ENCODE peak calls at places on chromosomes 2 and 18, in seven cellular contexts. R is IMR-90, Y is astrocyte, C is fibroblast of lung, T is colonic mucosa, X is neuronal stem cell, E is endothelial cell of umbilical vein. U is an unnamed sample.

GRCh38 chr18:13448028-13448795 is 229.7 kb downstream of the LDLRAD4 start:
- DNase-seq in R (no peak), Y (no peak), X (no peak), C (no peak), E (no peak), T (no peak), U (no peak)

GRCh38 chr2:58633576-58634365 is 392.6 kb upstream of the FANCL start:
- DNase-seq in T (no peak), R (no peak), E (peak), Y (peak), C (peak), X (no peak), U (no peak)

GRCh38 chr2:64768426-64769033 is 114.8 kb upstream of the SERTAD2 start:
- DNase-seq in Y (no peak), C (no peak), R (no peak), T (peak), X (no peak), E (no peak), U (no peak)

GRCh38 chr2:241901018-241901380 is 31.5 kb downstream of the RTP5 start:
- DNase-seq in R (no peak), T (no peak), E (no peak), X (no peak), Y (no peak), C (no peak), U (no peak)

GRCh38 chr2:43021791-43022500 is 204.5 kb downstream of the ZFP36L2 start:
- DNase-seq in E (no peak), X (no peak), T (peak), Y (no peak), R (no peak), C (no peak), U (no peak)

GRCh38 chr18:73520229-73520628 is 627.4 kb downstream of the FBXO15 start:
- DNase-seq in Y (no peak), C (peak), E (no peak), R (peak), X (peak), T (no peak), U (no peak)

GRCh38 chr2:72153924-72154323 is 6.3 kb upstream of the CYP26B1 start:
- DNase-seq in E (no peak), R (no peak), T (no peak), C (no peak), Y (no peak), X (no peak), U (no peak)

GRCh38 chr2:24827321-24828261 is 34.4 kb downstream of the CENPO start:
- DNase-seq in R (peak), C (peak), Y (peak), T (peak), X (peak), E (peak), U (peak)

GRCh38 chr2:133231264-133231663 is 337.0 kb downstream of the NCKAP5 start:
- DNase-seq in X (no peak), E (peak), Y (no peak), C (no peak), R (no peak), T (no peak), U (no peak)

GRCh38 chr2:162676515-162676914 is 162.1 kb downstream of the KCNH7 start:
- DNase-seq in C (no peak), Y (no peak), T (no peak), R (no peak), X (no peak), E (peak), U (no peak)

GRCh38 chr18:23073996-23074606 is 61.2 kb upstream of the CABLES1 start:
- DNase-seq in X (no peak), E (peak), C (no peak), R (no peak), T (no peak), Y (no peak), U (no peak)

GRCh38 chr2:109736177-109736827 is 57.8 kb upstream of the RGPD5 start:
- DNase-seq in C (peak), X (peak), T (peak), R (peak), E (peak), Y (peak), U (peak)

GRCh38 chr2:69957970-69958369 is 3.5 kb downstream of the ASPRV1 start:
- DNase-seq in E (no peak), Y (no peak), R (peak), C (peak), X (no peak), T (no peak), U (no peak)

GRCh38 chr18:23945416-23946079 is 69.0 kb upstream of the TTC39C start:
- DNase-seq in E (no peak), R (no peak), C (no peak), X (no peak), T (no peak), Y (no peak), U (no peak)

GRCh38 chr18:78655921-78656320 is 323.7 kb upstream of the SALL3 start:
- DNase-seq in C (no peak), Y (no peak), T (no peak), R (no peak), E (no peak), X (no peak), U (no peak)

GRCh38 chr2:105841551-105841950 is 96.8 kb downstream of the NCK2 start:
- DNase-seq in E (no peak), T (no peak), Y (no peak), X (no peak), C (no peak), R (no peak), U (no peak)

GRCh38 chr2:222708274-222708710 is 36.8 kb downstream of the MOGAT1 start:
- DNase-seq in R (peak), Y (peak), C (peak), E (peak), X (peak), T (peak), U (no peak)

GRCh38 chr2:177030391-177031000 is 182.1 kb upstream of the HNRNPA3 start:
- DNase-seq in E (no peak), Y (no peak), X (peak), C (no peak), T (no peak), R (no peak), U (peak)

GRCh38 chr2:69567157-69567908 is 76.2 kb downstream of the AAK1 start:
- DNase-seq in X (no peak), Y (peak), E (no peak), R (peak), T (no peak), C (peak), U (no peak)

GRCh38 chr2:47189635-47190034 is 34.5 kb upstream of the STPG4 start:
- DNase-seq in E (peak), Y (peak), T (no peak), R (peak), X (no peak), C (peak), U (no peak)

GRCh38 chr18:63686871-63687270 is 15.9 kb upstream of the SERPINB11 start:
- DNase-seq in C (no peak), Y (no peak), R (no peak), T (no peak), X (no peak), E (no peak), U (no peak)
- H3K4me3 ChIP-seq in C (no peak), Y (no peak), R (no peak), T (no peak), X (no peak), E (no peak), U (no peak)

GRCh38 chr2:148552675-148553331 is 91.7 kb upstream of the EPC2 start:
- DNase-seq in Y (no peak), C (peak), T (no peak), X (no peak), R (peak), E (peak), U (no peak)
- H3K9ac ChIP-seq in Y (no peak), C (no peak), T (no peak), X (no peak), R (peak), E (no peak), U (no peak)

GRCh38 chr2:5692561-5693287 is 540 bp downstream of the SOX11 start:
- DNase-seq in T (no peak), Y (peak), C (peak), R (peak), E (peak), X (no peak), U (no peak)
- H3K27ac ChIP-seq in T (no peak), Y (peak), C (peak), R (peak), E (no peak), X (peak), U (peak)

DNA sequence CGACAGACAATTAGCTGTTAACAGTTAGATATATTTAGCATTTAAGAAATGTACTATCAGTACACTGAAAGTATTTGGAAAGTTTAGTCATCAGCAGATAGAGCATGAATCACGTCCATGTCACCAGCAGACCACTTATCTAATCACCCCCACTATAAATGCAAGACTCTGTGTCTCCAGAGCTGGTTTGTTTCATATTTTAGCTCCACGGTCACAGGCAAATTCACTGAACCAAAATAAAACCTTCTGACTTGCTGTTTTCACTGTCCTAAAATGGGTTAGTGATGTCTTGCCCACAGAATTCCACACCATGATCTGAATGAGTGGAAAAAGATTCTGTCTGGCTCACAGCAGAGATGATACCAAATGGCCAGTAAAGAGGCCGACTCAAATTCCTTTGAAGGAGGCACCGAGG is 64.9 kb downstream of the CDH2 start:
- DNase-seq in Y (peak), T (no peak), E (peak), C (peak), X (no peak), R (peak), U (no peak)
- H3K4me3 ChIP-seq in Y (peak), T (no peak), E (no peak), C (peak), X (no peak), R (peak), U (no peak)

DNA sequence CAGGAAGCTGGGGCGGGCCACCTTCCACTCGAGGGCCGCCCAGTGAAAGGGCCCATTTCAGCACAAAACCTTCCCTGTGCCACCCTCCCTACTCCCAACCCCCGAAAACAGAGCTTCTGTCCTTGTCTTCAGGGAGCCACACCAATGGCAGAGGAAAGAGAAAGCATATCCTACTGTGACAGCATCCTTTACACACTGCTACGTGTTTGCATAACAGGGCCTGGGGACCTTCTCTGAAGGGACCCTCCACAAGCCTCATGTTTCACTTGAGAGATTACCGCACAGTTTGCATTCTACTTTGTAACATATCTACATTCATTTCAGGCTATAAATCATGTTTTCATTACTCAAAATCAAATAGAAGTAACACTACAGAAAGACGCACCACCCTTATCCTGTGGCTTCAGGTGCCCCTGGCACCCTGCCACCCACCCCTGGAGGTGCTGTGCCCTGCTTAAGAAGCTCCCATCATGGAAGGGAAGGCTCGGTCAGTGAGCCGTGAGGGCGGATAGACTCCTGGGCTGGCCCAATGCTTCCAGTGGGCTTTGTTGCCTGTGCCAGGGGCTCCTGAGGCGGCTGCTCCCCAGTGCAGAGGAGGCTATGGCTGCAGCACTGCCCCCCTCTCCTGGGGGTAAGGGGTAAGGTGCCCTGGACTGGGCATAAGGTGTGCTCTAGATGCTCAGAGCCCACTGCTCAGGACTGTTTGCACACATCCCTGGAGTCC is 52.0 kb downstream of the EIPR1 start:
- DNase-seq in C (no peak), T (no peak), Y (no peak), R (no peak), E (no peak), X (no peak), U (no peak)
- H3K9ac ChIP-seq in C (no peak), T (no peak), Y (no peak), R (no peak), E (no peak), X (no peak), U (no peak)

GRCh38 chr2:10196275-10196892 is 73.8 kb downstream of the RRM2 start:
- DNase-seq in E (no peak), T (peak), R (no peak), X (no peak), Y (peak), C (peak), U (no peak)
- H3K27ac ChIP-seq in E (no peak), T (no peak), R (no peak), X (no peak), Y (no peak), C (no peak), U (no peak)

GRCh38 chr2:8589721-8590120 is 92.1 kb upstream of the ID2 start:
- DNase-seq in E (no peak), C (no peak), Y (no peak), R (no peak), X (no peak), T (no peak), U (no peak)
- H3K4me3 ChIP-seq in E (no peak), C (no peak), Y (no peak), R (no peak), X (no peak), T (no peak), U (no peak)

DNA sequence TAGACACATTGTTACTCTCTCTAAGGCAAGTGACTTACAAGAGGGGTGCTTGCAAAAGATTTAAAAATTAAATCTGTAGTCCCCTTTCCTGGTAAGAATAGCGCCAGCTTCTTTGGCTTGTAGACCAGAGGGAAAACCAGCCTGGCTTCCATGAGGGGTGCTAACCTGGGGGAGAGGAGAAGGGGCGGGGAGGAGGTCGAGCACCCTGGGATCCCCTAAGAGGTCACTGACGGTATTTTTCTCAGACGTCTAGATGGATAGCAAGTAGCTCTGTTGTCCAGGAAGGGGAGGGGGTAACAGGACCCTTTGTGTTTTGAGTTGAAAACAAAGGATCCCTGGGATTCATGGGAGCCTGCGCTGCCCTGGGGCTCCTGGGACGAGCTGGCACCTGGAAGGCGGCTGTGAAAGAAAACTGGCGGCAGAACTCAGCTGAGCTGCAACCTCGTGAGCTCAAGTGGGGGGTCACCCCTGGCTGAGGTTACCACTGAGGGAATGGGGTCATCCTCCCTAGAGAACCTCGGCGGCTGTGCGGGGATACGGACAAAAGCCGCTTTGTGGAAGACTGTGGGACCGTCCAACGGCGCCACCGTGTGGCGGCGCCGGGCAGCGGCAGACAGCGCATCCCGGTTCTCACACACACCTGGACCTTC is 37.8 kb upstream of the MRPL19 start:
- DNase-seq in X (peak), R (peak), E (peak), T (peak), Y (no peak), C (peak), U (no peak)
- H3K9ac ChIP-seq in X (no peak), R (no peak), E (no peak), T (no peak), Y (peak), C (no peak), U (no peak)